ENCODE peak calls at places on chromosomes 1 and 21, in seven cellular contexts. X is adrenal gland, W is GM23248, H is BE2C, O is A549, R is esophagus squamous epithelium, K is NT2/D1. F is an unnamed sample. For H3K4me1, the result is how much of the 10 kb centered on the place peaks cover.

GRCh38 chr1:226407497-226408284 is at the start of gene PARP1:
- DNase-seq in X (peak), W (peak), H (peak), O (peak), R (peak), K (peak), F (peak)

GRCh38 chr1:192703283-192704206 is 67.6 kb downstream of the RGS13 start:
- DNase-seq in X (no peak), W (no peak), H (no peak), O (no peak), R (no peak), K (no peak), F (no peak)

GRCh38 chr21:41153443-41153842 is 14.5 kb upstream of the BACE2 start:
- DNase-seq in X (no peak), W (no peak), H (no peak), O (no peak), R (no peak), K (no peak), F (no peak)

GRCh38 chr1:58786184-58786926 is 2.5 kb upstream of the JUN start:
- DNase-seq in X (no peak), W (peak), H (no peak), O (no peak), R (no peak), K (no peak), F (no peak)

GRCh38 chr1:20530261-20530660 is 22.1 kb upstream of the FAM43B start:
- DNase-seq in X (no peak), W (no peak), H (no peak), O (no peak), R (no peak), K (no peak), F (no peak)

GRCh38 chr1:229258031-229258850 is 12.7 kb upstream of the RAB4A start:
- DNase-seq in X (peak), W (peak), H (peak), O (peak), R (no peak), K (peak), F (no peak)

GRCh38 chr1:170657275-170657853 is 6.6 kb upstream of the PRRX1 start:
- DNase-seq in X (no peak), W (no peak), H (no peak), O (no peak), R (no peak), K (no peak), F (no peak)

GRCh38 chr1:50531601-50532000 is 108.4 kb upstream of the DMRTA2 start:
- DNase-seq in X (no peak), W (no peak), H (no peak), O (no peak), R (no peak), K (no peak), F (no peak)

GRCh38 chr1:41641941-41642527 is 157.6 kb upstream of the EDN2 start:
- DNase-seq in X (no peak), W (no peak), H (no peak), O (no peak), R (no peak), K (no peak), F (no peak)

GRCh38 chr1:57235782-57236181 is 188.1 kb downstream of the DAB1 start:
- DNase-seq in X (no peak), W (no peak), H (no peak), O (no peak), R (no peak), K (no peak), F (no peak)

GRCh38 chr1:208154040-208154439 is 90.1 kb downstream of the PLXNA2 start:
- DNase-seq in X (no peak), W (no peak), H (no peak), O (no peak), R (no peak), K (no peak), F (peak)

GRCh38 chr1:198892065-198892464 is 253.2 kb downstream of the PTPRC start:
- DNase-seq in X (no peak), W (peak), H (peak), O (no peak), R (no peak), K (no peak), F (no peak)

GRCh38 chr1:154417338-154417608 is 12.1 kb downstream of the IL6R start:
- DNase-seq in X (no peak), W (no peak), H (no peak), O (no peak), R (no peak), K (no peak), F (no peak)
- H3K4me1 ChIP-seq in X (half or more), W (under half), H (under half), O (half or more), R (half or more), K (under half), F (under half)

DNA sequence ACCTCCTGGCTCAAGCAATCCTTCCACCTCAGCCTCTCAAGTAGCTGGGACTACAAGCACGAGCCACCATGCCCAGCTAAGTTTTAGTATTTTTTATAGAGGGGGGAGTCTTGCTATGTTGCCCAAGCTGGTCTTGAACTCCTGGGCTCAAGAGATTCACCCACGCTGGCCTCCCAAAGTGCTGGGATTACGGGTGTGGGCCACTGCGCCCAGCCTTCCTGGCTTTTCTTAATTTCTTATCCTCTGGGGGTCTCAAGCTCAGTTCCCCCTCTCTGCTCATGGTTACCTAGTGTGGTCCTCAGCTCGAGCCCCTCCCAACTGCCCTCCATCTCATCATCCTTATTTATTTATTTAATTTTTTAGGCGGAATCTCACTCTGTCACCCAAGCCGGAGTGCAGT is 2.9 kb upstream of the RPL22 start:
- DNase-seq in X (no peak), W (no peak), H (no peak), O (no peak), R (no peak), K (no peak), F (no peak)
- H3K4me1 ChIP-seq in X (under half), W (under half), H (under half), O (under half), R (under half), K (under half), F (under half)

GRCh38 chr1:233334092-233334491 is 6.6 kb downstream of the MAP3K21 start:
- DNase-seq in X (no peak), W (no peak), H (no peak), O (no peak), R (no peak), K (no peak), F (no peak)
- H3K4me1 ChIP-seq in X (under half), W (under half), H (under half), O (under half), R (under half), K (under half), F (under half)

GRCh38 chr1:22804969-22805671 is 94.5 kb downstream of the EPHB2 start:
- DNase-seq in X (no peak), W (no peak), H (no peak), O (no peak), R (no peak), K (no peak), F (no peak)
- H3K4me1 ChIP-seq in X (under half), W (under half), H (under half), O (under half), R (under half), K (under half), F (under half)

GRCh38 chr1:24917327-24918074 is 12.6 kb downstream of the RUNX3 start:
- DNase-seq in X (no peak), W (no peak), H (no peak), O (no peak), R (no peak), K (no peak), F (peak)

GRCh38 chr1:24918370-24918769 is 11.7 kb downstream of the RUNX3 start:
- DNase-seq in X (no peak), W (no peak), H (no peak), O (no peak), R (no peak), K (no peak), F (no peak)

GRCh38 chr1:24921938-24922662 is 8.0 kb downstream of the RUNX3 start:
- DNase-seq in X (no peak), W (no peak), H (no peak), O (no peak), R (no peak), K (no peak), F (no peak)

GRCh38 chr1:24918995-24919605 is 11.0 kb downstream of the RUNX3 start:
- DNase-seq in X (no peak), W (no peak), H (no peak), O (no peak), R (no peak), K (no peak), F (no peak)

GRCh38 chr1:24920155-24920925 is 9.7 kb downstream of the RUNX3 start:
- DNase-seq in X (no peak), W (peak), H (no peak), O (no peak), R (no peak), K (no peak), F (no peak)
- H3K4me1 ChIP-seq in X (under half), W (under half), H (under half), O (under half), R (under half), K (under half), F (under half)

GRCh38 chr1:217090073-217090911 is 367.1 kb upstream of the ESRRG start:
- DNase-seq in X (peak), W (no peak), H (no peak), O (no peak), R (no peak), K (no peak), F (no peak)

GRCh38 chr1:217089239-217090014 is 366.2 kb upstream of the ESRRG start:
- DNase-seq in X (peak), W (peak), H (peak), O (peak), R (no peak), K (peak), F (peak)

GRCh38 chr1:217091601-217092000 is 368.4 kb upstream of the ESRRG start:
- DNase-seq in X (no peak), W (no peak), H (no peak), O (no peak), R (no peak), K (no peak), F (no peak)

GRCh38 chr1:217088521-217089221 is 365.4 kb upstream of the ESRRG start:
- DNase-seq in X (no peak), W (no peak), H (no peak), O (no peak), R (no peak), K (peak), F (no peak)

DNA sequence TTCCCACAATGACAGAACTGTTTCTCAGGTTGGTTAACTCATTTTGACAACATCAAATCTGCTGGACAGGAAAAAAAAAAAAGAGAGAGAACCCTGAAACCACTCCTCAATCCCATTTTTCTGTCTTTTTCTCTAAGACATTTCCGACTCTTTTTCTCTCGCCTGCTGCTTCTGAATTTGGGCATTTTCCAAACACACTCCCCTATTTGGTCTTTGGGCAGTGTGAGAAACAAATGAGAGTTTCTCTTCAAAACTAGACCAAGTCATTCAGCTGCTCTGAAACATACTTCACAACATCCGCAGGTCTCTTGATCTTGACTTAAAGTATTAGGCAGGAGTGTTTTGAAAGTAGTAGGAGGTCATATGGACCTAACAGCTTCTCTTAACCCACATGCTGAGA is 364.8 kb upstream of the ESRRG start:
- DNase-seq in X (no peak), W (no peak), H (no peak), O (no peak), R (no peak), K (no peak), F (no peak)
- H3K4me1 ChIP-seq in X (under half), W (under half), H (under half), O (under half), R (under half), K (under half), F (under half)

DNA sequence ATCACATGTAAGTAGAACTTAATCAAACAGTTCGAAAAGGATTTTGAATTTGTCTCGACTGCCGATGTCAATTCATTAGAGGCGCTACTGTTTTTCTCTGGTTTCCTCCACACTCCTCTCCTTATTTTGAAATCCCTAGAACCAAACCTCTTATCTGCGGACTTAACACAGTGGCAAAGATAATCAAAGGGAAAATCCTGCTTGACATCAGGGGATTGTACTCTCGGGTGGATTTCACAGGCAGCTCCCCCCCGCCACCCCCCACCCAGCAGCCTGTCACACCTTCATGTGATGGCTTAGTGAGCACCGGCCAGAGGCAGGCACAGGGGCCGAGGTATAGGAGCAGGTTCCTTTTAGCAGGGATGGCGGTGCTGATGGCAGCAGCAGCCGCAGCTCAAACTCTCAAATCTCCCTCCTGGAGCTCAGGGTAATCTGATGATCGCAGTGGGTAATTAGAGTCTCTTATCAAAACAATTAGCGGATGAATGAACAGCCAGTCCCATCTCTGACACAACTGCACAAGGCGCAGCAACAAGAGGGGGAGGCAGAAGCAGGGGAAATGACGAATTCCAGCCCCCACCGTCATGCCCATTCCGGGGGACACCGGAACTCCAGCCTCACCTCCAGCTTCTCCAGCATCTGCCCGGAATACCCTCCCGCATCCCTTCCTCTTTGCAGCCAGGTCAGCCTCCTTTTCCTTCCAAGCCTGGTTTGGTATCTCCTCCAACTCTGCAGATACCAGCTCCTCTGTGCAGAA is 80.3 kb downstream of the SSBP3 start:
- DNase-seq in X (no peak), W (no peak), H (peak), O (no peak), R (no peak), K (no peak), F (no peak)
- H3K4me1 ChIP-seq in X (under half), W (under half), H (half or more), O (under half), R (half or more), K (half or more), F (under half)

F was measured in mucosa of descending colon.